ENCODE peak calls at places on chromosomes 5 and 9, in five cellular contexts. N is IMR-90, O is A549, E is H1, J is K562. R is an unnamed sample.

GRCh38 chr5:62948294-62948693 is 369.7 kb downstream of the LRRC70 start:
- DNase-seq in N (no peak), O (no peak), E (no peak), J (no peak), R (no peak)

GRCh38 chr5:172643392-172643871 is 2.4 kb downstream of the NEURL1B start:
- DNase-seq in N (no peak), O (no peak), E (no peak), J (no peak), R (no peak)

GRCh38 chr9:131728961-131729360 is 10.9 kb downstream of the RAPGEF1 start:
- DNase-seq in N (no peak), O (no peak), E (no peak), J (no peak), R (no peak)

GRCh38 chr9:71761938-71762353 is 6.4 kb downstream of the CEMIP2 start:
- DNase-seq in N (no peak), O (no peak), E (no peak), J (no peak), R (no peak)

GRCh38 chr5:14644623-14645237 is 19.8 kb upstream of the OTULIN start:
- DNase-seq in N (no peak), O (no peak), E (no peak), J (no peak), R (no peak)

GRCh38 chr9:80678906-80679305 is 1010.4 kb downstream of the TLE1 start:
- DNase-seq in N (no peak), O (no peak), E (no peak), J (no peak), R (no peak)

GRCh38 chr9:136644343-136644592 is 18.4 kb upstream of the EGFL7 start:
- DNase-seq in N (peak; percentile 22), O (no peak), E (no peak), J (peak; percentile 93), R (no peak)

GRCh38 chr9:136047076-136047774 is 47.9 kb downstream of the NACC2 start:
- DNase-seq in N (no peak), O (no peak), E (no peak), J (no peak), R (no peak)

GRCh38 chr5:111863801-111864200 is 106.8 kb upstream of the NREP start:
- DNase-seq in N (peak; percentile 56), O (no peak), E (no peak), J (no peak), R (no peak)

GRCh38 chr5:34826347-34826746 is 12.6 kb upstream of the TTC23L start:
- DNase-seq in N (peak; percentile 23), O (no peak), E (no peak), J (no peak), R (no peak)

GRCh38 chr5:77791356-77791755 is 15.2 kb upstream of the TBCA start:
- DNase-seq in N (no peak), O (no peak), E (no peak), J (no peak), R (no peak)

GRCh38 chr5:36691993-36692392 is 85.6 kb downstream of the SLC1A3 start:
- DNase-seq in N (peak; percentile 5), O (no peak), E (no peak), J (no peak), R (no peak)

GRCh38 chr9:132334364-132334763 is 20.4 kb downstream of the SETX start:
- DNase-seq in N (no peak), O (no peak), E (no peak), J (no peak), R (no peak)

GRCh38 chr5:181167814-181168488 is 20.6 kb downstream of the OR2V2 start:
- DNase-seq in N (no peak), O (no peak), E (peak; percentile 96), J (peak; percentile 72), R (no peak)

GRCh38 chr9:129071526-129072131 is 9.3 kb upstream of the DOLPP1 start:
- DNase-seq in N (no peak), O (no peak), E (peak; percentile 78), J (no peak), R (no peak)

GRCh38 chr5:40240111-40240510 is 439.6 kb upstream of the PTGER4 start:
- DNase-seq in N (peak; percentile 43), O (no peak), E (no peak), J (no peak), R (no peak)

GRCh38 chr9:95055337-95055850 is 262.1 kb downstream of the FANCC start:
- DNase-seq in N (no peak), O (no peak), E (no peak), J (no peak), R (no peak)

GRCh38 chr5:64147849-64148441 is 17.7 kb upstream of the RNF180 start:
- DNase-seq in N (peak; percentile 24), O (peak; percentile 21), E (peak; percentile 74), J (peak; percentile 16), R (no peak)

GRCh38 chr9:100126423-100126822 is 27.4 kb downstream of the INVS start:
- DNase-seq in N (no peak), O (no peak), E (no peak), J (peak; percentile 15), R (no peak)

GRCh38 chr9:32703635-32704034 is 68.2 kb upstream of the TAF1L start:
- DNase-seq in N (no peak), O (no peak), E (no peak), J (no peak), R (no peak)

GRCh38 chr9:7578951-7579743 is 220.4 kb downstream of the DMAC1 start:
- DNase-seq in N (no peak), O (no peak), E (no peak), J (no peak), R (no peak)

GRCh38 chr9:127561491-127562270 is 50.4 kb upstream of the STXBP1 start:
- DNase-seq in N (peak; percentile 99), O (peak; percentile 93), E (no peak), J (peak; percentile 76), R (no peak)

DNA sequence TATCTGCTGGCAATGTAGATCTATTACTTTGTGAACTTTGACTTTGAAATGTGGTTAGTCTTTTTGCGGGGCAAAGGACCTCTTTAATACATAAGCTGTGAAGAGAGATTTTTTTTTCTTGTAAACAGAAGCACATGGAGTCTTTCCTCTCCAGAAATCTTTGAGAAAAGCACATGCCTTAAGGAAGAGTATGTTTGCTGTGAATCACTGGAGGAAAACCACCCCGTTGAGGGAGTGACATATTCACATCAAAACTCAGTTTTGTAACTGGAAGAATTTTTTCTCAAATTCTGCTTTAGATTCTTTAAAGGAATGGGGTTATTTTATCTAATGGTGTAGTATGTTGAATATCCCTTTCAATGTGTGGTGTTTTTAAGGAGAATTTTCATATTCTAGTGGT is 3.5 kb downstream of the DMRT3 start:
- DNase-seq in N (no peak), O (no peak), E (no peak), J (no peak), R (no peak)
- TF ChIP-seq RFX5 in N (no peak), O (no peak), E (no peak), J (no peak), R (no peak)

GRCh38 chr5:136191304-136192014 is 1.5 kb downstream of the SMIM32 start:
- DNase-seq in N (peak; percentile 20), O (no peak), E (no peak), J (no peak), R (no peak)

GRCh38 chr5:136194611-136195010 is 1.6 kb upstream of the SMIM32 start:
- DNase-seq in N (no peak), O (no peak), E (peak; percentile 35), J (no peak), R (no peak)

GRCh38 chr5:136192015-136192525 is 892 bp downstream of the SMIM32 start:
- DNase-seq in N (no peak), O (no peak), E (peak; percentile 71), J (no peak), R (no peak)

GRCh38 chr5:136193396-136193935 is 504 bp upstream of the SMIM32 start:
- DNase-seq in N (no peak), O (no peak), E (no peak), J (no peak), R (no peak)

GRCh38 chr5:136192526-136193395 is at the start of gene SMIM32:
- DNase-seq in N (no peak), O (no peak), E (peak; percentile 72), J (peak; percentile 25), R (no peak)
- TF ChIP-seq CTCF in N (no peak), O (no peak), E (no peak), J (no peak), R (no peak)

GRCh38 chr5:51383494-51384081 is 340 bp downstream of the ISL1 start:
- DNase-seq in N (no peak), O (no peak), E (no peak), J (no peak), R (no peak)

GRCh38 chr5:51382508-51382758 is 815 bp upstream of the ISL1 start:
- DNase-seq in N (no peak), O (no peak), E (no peak), J (no peak), R (no peak)

GRCh38 chr5:51382759-51383493 is at the start of gene ISL1:
- DNase-seq in N (peak; percentile 55), O (peak; percentile 21), E (peak; percentile 88), J (no peak), R (no peak)

GRCh38 chr5:51380603-51381207 is 2.5 kb upstream of the ISL1 start:
- DNase-seq in N (peak; percentile 4), O (peak; percentile 16), E (no peak), J (peak; percentile 47), R (no peak)

DNA sequence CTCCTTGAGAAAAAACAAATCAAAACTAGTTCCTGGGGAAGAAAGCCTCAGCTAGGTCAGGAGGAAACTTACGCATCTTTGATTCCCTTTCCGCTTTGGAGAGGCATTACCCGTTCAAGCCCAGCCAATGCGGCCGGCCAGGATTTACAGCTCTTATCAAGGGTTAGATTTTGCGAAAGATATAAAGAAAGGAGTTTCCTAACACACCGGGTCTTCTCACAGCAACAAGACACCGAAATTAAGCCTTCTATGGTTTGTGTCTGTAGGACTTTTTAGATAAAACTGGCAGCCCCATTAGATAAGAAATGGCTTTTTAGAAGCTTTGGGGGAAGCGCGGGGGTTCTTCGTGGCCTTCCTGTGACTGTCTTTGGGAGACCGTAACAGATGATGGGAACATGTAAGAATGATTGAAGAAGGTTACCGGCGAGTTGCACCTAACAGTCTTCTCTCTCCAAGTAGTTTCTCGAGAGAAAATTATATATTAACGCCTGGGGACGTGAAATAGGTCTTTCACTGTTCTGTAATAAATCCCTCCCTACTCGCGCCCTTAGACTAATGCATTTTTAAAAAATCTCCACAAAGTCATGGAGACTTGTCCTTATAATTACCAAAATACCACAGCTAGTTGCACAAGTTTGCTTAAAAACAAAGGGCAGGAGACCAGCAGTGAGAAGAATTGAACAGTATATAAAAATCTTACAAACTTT is 1.3 kb upstream of the ISL1 start:
- DNase-seq in N (no peak), O (no peak), E (no peak), J (no peak), R (no peak)
- TF ChIP-seq RFX5 in N (no peak), O (no peak), E (no peak), J (no peak), R (no peak)

GRCh38 chr5:106269252-106269843 is 1401.4 kb downstream of the EFNA5 start:
- DNase-seq in N (peak; percentile 57), O (no peak), E (no peak), J (no peak), R (no peak)
- TF ChIP-seq CTCF in N (peak; percentile 71), O (peak; percentile 48), E (peak; percentile 22), J (no peak), R (peak; percentile 21)